ENCODE peak calls at places on chromosomes 5 and 9, in five cellular contexts. One of them, this sample, is unnamed.

GRCh38 chr5:142634375-142635018 is 51.4 kb downstream of the FGF1 start:
- DNase-seq in hepatocyte: no peak
- DNase-seq in choroid plexus epithelial cell: no peak
- DNase-seq in heart right ventricle: no peak
- DNase-seq in skeletal muscle cell: no peak
- DNase-seq in this sample: no peak

GRCh38 chr9:92501671-92502393 is 19.5 kb upstream of the ASPN start:
- DNase-seq in hepatocyte: peak
- DNase-seq in choroid plexus epithelial cell: peak
- DNase-seq in heart right ventricle: no peak
- DNase-seq in skeletal muscle cell: no peak
- DNase-seq in this sample: no peak

GRCh38 chr9:136482046-136482792 is 621 bp downstream of the SEC16A start:
- DNase-seq in hepatocyte: peak
- DNase-seq in choroid plexus epithelial cell: peak
- DNase-seq in heart right ventricle: no peak
- DNase-seq in skeletal muscle cell: peak
- DNase-seq in this sample: no peak

GRCh38 chr9:81344366-81344765 is 345.0 kb downstream of the TLE1 start:
- DNase-seq in hepatocyte: no peak
- DNase-seq in choroid plexus epithelial cell: no peak
- DNase-seq in heart right ventricle: no peak
- DNase-seq in skeletal muscle cell: no peak
- DNase-seq in this sample: no peak

GRCh38 chr5:116576043-116576713 is 1.6 kb upstream of the SEMA6A start:
- DNase-seq in hepatocyte: peak
- DNase-seq in choroid plexus epithelial cell: peak
- DNase-seq in heart right ventricle: peak
- DNase-seq in skeletal muscle cell: no peak
- DNase-seq in this sample: peak

GRCh38 chr5:168404366-168404765 is 81.9 kb upstream of the RARS1 start:
- DNase-seq in hepatocyte: peak
- DNase-seq in choroid plexus epithelial cell: peak
- DNase-seq in heart right ventricle: no peak
- DNase-seq in skeletal muscle cell: peak
- DNase-seq in this sample: no peak

GRCh38 chr9:14165376-14166035 is 148.4 kb downstream of the NFIB start:
- DNase-seq in hepatocyte: no peak
- DNase-seq in choroid plexus epithelial cell: peak
- DNase-seq in heart right ventricle: no peak
- DNase-seq in skeletal muscle cell: no peak
- DNase-seq in this sample: no peak

GRCh38 chr9:81852820-81853219 is 75.4 kb upstream of the SPATA31D4 start:
- DNase-seq in hepatocyte: no peak
- DNase-seq in choroid plexus epithelial cell: no peak
- DNase-seq in heart right ventricle: no peak
- DNase-seq in skeletal muscle cell: no peak
- DNase-seq in this sample: no peak

GRCh38 chr9:16139781-16140180 is 586.9 kb downstream of the CCDC171 start:
- DNase-seq in hepatocyte: no peak
- DNase-seq in choroid plexus epithelial cell: peak
- DNase-seq in heart right ventricle: peak
- DNase-seq in skeletal muscle cell: peak
- DNase-seq in this sample: no peak

GRCh38 chr5:175534070-175534932 is 55.9 kb downstream of the SFXN1 start:
- DNase-seq in hepatocyte: peak
- DNase-seq in choroid plexus epithelial cell: peak
- DNase-seq in heart right ventricle: peak
- DNase-seq in skeletal muscle cell: peak
- DNase-seq in this sample: peak

GRCh38 chr5:139962445-139962844 is 80.7 kb downstream of the NRG2 start:
- DNase-seq in hepatocyte: no peak
- DNase-seq in choroid plexus epithelial cell: no peak
- DNase-seq in heart right ventricle: no peak
- DNase-seq in skeletal muscle cell: no peak
- DNase-seq in this sample: no peak

GRCh38 chr5:66066826-66067225 is 77.3 kb upstream of the SREK1 start:
- DNase-seq in hepatocyte: no peak
- DNase-seq in choroid plexus epithelial cell: no peak
- DNase-seq in heart right ventricle: no peak
- DNase-seq in skeletal muscle cell: no peak
- DNase-seq in this sample: no peak

GRCh38 chr5:169695025-169695625 is 58.0 kb downstream of the DOCK2 start:
- DNase-seq in hepatocyte: no peak
- DNase-seq in choroid plexus epithelial cell: no peak
- DNase-seq in heart right ventricle: no peak
- DNase-seq in skeletal muscle cell: no peak
- DNase-seq in this sample: no peak

GRCh38 chr5:10709409-10709808 is 51.6 kb downstream of the DAP start:
- DNase-seq in hepatocyte: no peak
- DNase-seq in choroid plexus epithelial cell: no peak
- DNase-seq in heart right ventricle: no peak
- DNase-seq in skeletal muscle cell: no peak
- DNase-seq in this sample: no peak

GRCh38 chr9:114989600-114990410 is 59.4 kb upstream of the TNFSF8 start:
- DNase-seq in hepatocyte: no peak
- DNase-seq in choroid plexus epithelial cell: no peak
- DNase-seq in heart right ventricle: no peak
- DNase-seq in skeletal muscle cell: no peak
- DNase-seq in this sample: no peak

GRCh38 chr9:31185831-31186230 is 1198.6 kb upstream of the ACO1 start:
- DNase-seq in hepatocyte: no peak
- DNase-seq in choroid plexus epithelial cell: peak
- DNase-seq in heart right ventricle: no peak
- DNase-seq in skeletal muscle cell: peak
- DNase-seq in this sample: no peak

GRCh38 chr5:40631236-40631635 is 48.5 kb upstream of the PTGER4 start:
- DNase-seq in hepatocyte: no peak
- DNase-seq in choroid plexus epithelial cell: no peak
- DNase-seq in heart right ventricle: no peak
- DNase-seq in skeletal muscle cell: no peak
- DNase-seq in this sample: no peak

GRCh38 chr9:15249042-15249818 is 57.8 kb downstream of the TTC39B start:
- DNase-seq in hepatocyte: no peak
- DNase-seq in choroid plexus epithelial cell: peak
- DNase-seq in heart right ventricle: peak
- DNase-seq in skeletal muscle cell: peak
- DNase-seq in this sample: no peak

GRCh38 chr5:95969055-95969454 is 7.4 kb upstream of the ELL2 start:
- DNase-seq in hepatocyte: no peak
- DNase-seq in choroid plexus epithelial cell: no peak
- DNase-seq in heart right ventricle: no peak
- DNase-seq in skeletal muscle cell: no peak
- DNase-seq in this sample: no peak

GRCh38 chr5:16791036-16791705 is 144.9 kb downstream of the MYO10 start:
- DNase-seq in hepatocyte: peak
- DNase-seq in choroid plexus epithelial cell: peak
- DNase-seq in heart right ventricle: peak
- DNase-seq in skeletal muscle cell: no peak
- DNase-seq in this sample: no peak

GRCh38 chr5:86866036-86866435 is 248.3 kb downstream of the COX7C start:
- DNase-seq in hepatocyte: no peak
- DNase-seq in choroid plexus epithelial cell: no peak
- DNase-seq in heart right ventricle: no peak
- DNase-seq in skeletal muscle cell: no peak
- DNase-seq in this sample: no peak

GRCh38 chr9:116087246-116087645 is 66.3 kb upstream of the PAPPA start:
- DNase-seq in hepatocyte: peak
- DNase-seq in choroid plexus epithelial cell: peak
- DNase-seq in heart right ventricle: peak
- DNase-seq in skeletal muscle cell: peak
- DNase-seq in this sample: peak

GRCh38 chr5:138753794-138754698 is 821 bp downstream of the CTNNA1 start:
- DNase-seq in hepatocyte: peak
- DNase-seq in choroid plexus epithelial cell: peak
- DNase-seq in heart right ventricle: peak
- DNase-seq in skeletal muscle cell: peak
- DNase-seq in this sample: peak

GRCh38 chr5:101950050-101950449 is 346.0 kb downstream of the SLCO4C1 start:
- DNase-seq in hepatocyte: no peak
- DNase-seq in choroid plexus epithelial cell: no peak
- DNase-seq in heart right ventricle: no peak
- DNase-seq in skeletal muscle cell: no peak
- DNase-seq in this sample: no peak

GRCh38 chr5:52577546-52577945 is 210.2 kb upstream of the ITGA1 start:
- DNase-seq in hepatocyte: no peak
- DNase-seq in choroid plexus epithelial cell: no peak
- DNase-seq in heart right ventricle: no peak
- DNase-seq in skeletal muscle cell: no peak
- DNase-seq in this sample: no peak

GRCh38 chr5:141825836-141826560 is 52.2 kb downstream of the PCDH1 start:
- DNase-seq in hepatocyte: no peak
- DNase-seq in choroid plexus epithelial cell: peak
- DNase-seq in heart right ventricle: no peak
- DNase-seq in skeletal muscle cell: no peak
- DNase-seq in this sample: no peak

GRCh38 chr5:173429489-173430150 is 101.4 kb upstream of the STC2 start:
- DNase-seq in hepatocyte: no peak
- DNase-seq in choroid plexus epithelial cell: no peak
- DNase-seq in heart right ventricle: no peak
- DNase-seq in skeletal muscle cell: no peak
- DNase-seq in this sample: no peak

GRCh38 chr5:76376141-76376900 is 26.8 kb upstream of the IQGAP2 start:
- DNase-seq in hepatocyte: no peak
- DNase-seq in choroid plexus epithelial cell: peak
- DNase-seq in heart right ventricle: no peak
- DNase-seq in skeletal muscle cell: no peak
- DNase-seq in this sample: no peak

GRCh38 chr5:142320851-142321560 is 3.8 kb downstream of the SPRY4 start:
- DNase-seq in hepatocyte: no peak
- DNase-seq in choroid plexus epithelial cell: peak
- DNase-seq in heart right ventricle: peak
- DNase-seq in skeletal muscle cell: no peak
- DNase-seq in this sample: no peak

GRCh38 chr5:177432143-177432904 is 5.8 kb downstream of the GRK6 start:
- DNase-seq in hepatocyte: no peak
- DNase-seq in choroid plexus epithelial cell: no peak
- DNase-seq in heart right ventricle: peak
- DNase-seq in skeletal muscle cell: no peak
- DNase-seq in this sample: no peak

GRCh38 chr9:27497883-27498553 is 26.1 kb upstream of the IFNK start:
- DNase-seq in hepatocyte: no peak
- DNase-seq in choroid plexus epithelial cell: no peak
- DNase-seq in heart right ventricle: no peak
- DNase-seq in skeletal muscle cell: no peak
- DNase-seq in this sample: no peak
- H3K4me3 ChIP-seq in hepatocyte: no peak
- H3K4me3 ChIP-seq in choroid plexus epithelial cell: no peak
- H3K4me3 ChIP-seq in heart right ventricle: no peak
- H3K4me3 ChIP-seq in skeletal muscle cell: no peak
- H3K4me3 ChIP-seq in this sample: no peak

GRCh38 chr5:15021286-15022046 is 149.9 kb upstream of the ANKH start:
- DNase-seq in hepatocyte: peak
- DNase-seq in choroid plexus epithelial cell: peak
- DNase-seq in heart right ventricle: no peak
- DNase-seq in skeletal muscle cell: no peak
- DNase-seq in this sample: no peak
- H3K4me3 ChIP-seq in hepatocyte: no peak
- H3K4me3 ChIP-seq in choroid plexus epithelial cell: no peak
- H3K4me3 ChIP-seq in heart right ventricle: no peak
- H3K4me3 ChIP-seq in skeletal muscle cell: no peak
- H3K4me3 ChIP-seq in this sample: no peak

DNA sequence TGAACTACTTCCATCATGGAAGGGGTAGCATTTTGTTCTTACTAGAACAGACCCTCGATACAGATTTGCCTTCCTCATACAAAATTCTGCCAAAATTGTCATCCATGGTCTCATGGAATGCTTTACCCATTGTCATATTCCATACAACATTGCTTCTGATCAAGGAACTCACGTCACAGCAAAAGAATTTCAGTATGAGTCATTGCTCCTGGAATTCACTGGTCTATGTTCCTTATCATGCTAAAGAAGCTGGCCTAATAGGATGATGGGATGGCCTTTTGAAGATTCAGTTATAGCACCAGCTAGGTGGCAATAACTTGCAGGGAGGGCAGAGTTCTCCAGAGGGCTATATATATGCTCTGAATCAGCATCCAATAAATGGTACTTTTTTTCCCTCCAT is 18.2 kb upstream of the FNIP1 start:
- DNase-seq in hepatocyte: peak
- DNase-seq in choroid plexus epithelial cell: peak
- DNase-seq in heart right ventricle: no peak
- DNase-seq in skeletal muscle cell: peak
- DNase-seq in this sample: no peak
- H3K4me3 ChIP-seq in hepatocyte: no peak
- H3K4me3 ChIP-seq in choroid plexus epithelial cell: no peak
- H3K4me3 ChIP-seq in heart right ventricle: no peak
- H3K4me3 ChIP-seq in skeletal muscle cell: no peak
- H3K4me3 ChIP-seq in this sample: no peak

GRCh38 chr5:78545406-78545805 is 103.2 kb downstream of the LHFPL2 start:
- DNase-seq in hepatocyte: no peak
- DNase-seq in choroid plexus epithelial cell: no peak
- DNase-seq in heart right ventricle: no peak
- DNase-seq in skeletal muscle cell: no peak
- DNase-seq in this sample: no peak
- H3K4me3 ChIP-seq in hepatocyte: no peak
- H3K4me3 ChIP-seq in choroid plexus epithelial cell: no peak
- H3K4me3 ChIP-seq in heart right ventricle: no peak
- H3K4me3 ChIP-seq in skeletal muscle cell: no peak
- H3K4me3 ChIP-seq in this sample: no peak

GRCh38 chr5:43192558-43193170 is 639 bp downstream of the NIM1K start:
- DNase-seq in hepatocyte: peak
- DNase-seq in choroid plexus epithelial cell: peak
- DNase-seq in heart right ventricle: peak
- DNase-seq in skeletal muscle cell: no peak
- DNase-seq in this sample: peak

GRCh38 chr5:43191740-43192557 is at the start of gene NIM1K:
- DNase-seq in hepatocyte: peak
- DNase-seq in choroid plexus epithelial cell: peak
- DNase-seq in heart right ventricle: peak
- DNase-seq in skeletal muscle cell: no peak
- DNase-seq in this sample: peak

GRCh38 chr5:43193171-43193951 is 1.3 kb downstream of the NIM1K start:
- DNase-seq in hepatocyte: peak
- DNase-seq in choroid plexus epithelial cell: peak
- DNase-seq in heart right ventricle: no peak
- DNase-seq in skeletal muscle cell: peak
- DNase-seq in this sample: no peak

GRCh38 chr5:43195670-43196265 is 3.7 kb downstream of the NIM1K start:
- DNase-seq in hepatocyte: no peak
- DNase-seq in choroid plexus epithelial cell: no peak
- DNase-seq in heart right ventricle: no peak
- DNase-seq in skeletal muscle cell: no peak
- DNase-seq in this sample: no peak

GRCh38 chr5:43193952-43194321 is 1.9 kb downstream of the NIM1K start:
- DNase-seq in hepatocyte: peak
- DNase-seq in choroid plexus epithelial cell: no peak
- DNase-seq in heart right ventricle: no peak
- DNase-seq in skeletal muscle cell: no peak
- DNase-seq in this sample: no peak
- H3K4me3 ChIP-seq in hepatocyte: no peak
- H3K4me3 ChIP-seq in choroid plexus epithelial cell: no peak
- H3K4me3 ChIP-seq in heart right ventricle: peak
- H3K4me3 ChIP-seq in skeletal muscle cell: peak
- H3K4me3 ChIP-seq in this sample: peak

This sample was measured in lower lobe of right lung.